ENCODE peak calls at places on chromosomes 6 and 20, in four cellular contexts. L, Z, M and T are unnamed samples.

GRCh38 chr6:37731888-37732287 is 34.2 kb upstream of the MDGA1 start:
- DNase-seq in L (peak), Z (peak), M (no peak), T (peak)

GRCh38 chr6:168061269-168062210 is 17.5 kb downstream of the FRMD1 start:
- DNase-seq in L (no peak), Z (no peak), M (no peak), T (no peak)

GRCh38 chr6:167799033-167799933 is 27.4 kb upstream of the AFDN start:
- DNase-seq in L (no peak), Z (no peak), M (peak), T (no peak)

GRCh38 chr6:130298258-130298657 is 67.6 kb upstream of the TMEM200A start:
- DNase-seq in L (no peak), Z (no peak), M (no peak), T (no peak)

GRCh38 chr20:46670585-46671584 is 18.4 kb downstream of the TP53RK start:
- DNase-seq in L (no peak), Z (no peak), M (no peak), T (no peak)

GRCh38 chr6:124792386-124792785 is 169.9 kb upstream of the RNF217 start:
- DNase-seq in L (no peak), Z (no peak), M (no peak), T (no peak)

GRCh38 chr6:53651764-53652401 is 13.7 kb downstream of the KLHL31 start:
- DNase-seq in L (no peak), Z (peak), M (peak), T (no peak)

GRCh38 chr6:159997498-159998101 is 28.7 kb downstream of the IGF2R start:
- DNase-seq in L (no peak), Z (no peak), M (no peak), T (no peak)

GRCh38 chr20:2005831-2006426 is 12.1 kb upstream of the PDYN start:
- DNase-seq in L (no peak), Z (peak), M (no peak), T (peak)

GRCh38 chr6:159654483-159655098 is 38.5 kb downstream of the SOD2 start:
- DNase-seq in L (peak), Z (no peak), M (peak), T (peak)

GRCh38 chr6:158642097-158642601 is 2.4 kb downstream of the DYNLT1 start:
- DNase-seq in L (no peak), Z (no peak), M (no peak), T (no peak)

GRCh38 chr20:20480689-20481088 is 112.8 kb downstream of the INSM1 start:
- DNase-seq in L (no peak), Z (no peak), M (no peak), T (no peak)

GRCh38 chr6:159981591-159982245 is 12.8 kb downstream of the IGF2R start:
- DNase-seq in L (peak), Z (no peak), M (no peak), T (peak)

GRCh38 chr20:30611239-30611984 is 646.1 kb upstream of the DEFB115 start:
- DNase-seq in L (no peak), Z (no peak), M (no peak), T (no peak)

GRCh38 chr6:158737710-158738615 is 81.2 kb downstream of the EZR start:
- DNase-seq in L (no peak), Z (no peak), M (no peak), T (no peak)

GRCh38 chr6:93423542-93423941 is 4.2 kb upstream of the EPHA7 start:
- DNase-seq in L (no peak), Z (peak), M (peak), T (no peak)

GRCh38 chr6:4208158-4208557 is 72.8 kb upstream of the ECI2 start:
- DNase-seq in L (no peak), Z (no peak), M (no peak), T (no peak)

GRCh38 chr20:49356676-49357075 is 78.8 kb upstream of the ZNFX1 start:
- DNase-seq in L (no peak), Z (no peak), M (no peak), T (no peak)

GRCh38 chr6:89022747-89023289 is 57.7 kb upstream of the PNRC1 start:
- DNase-seq in L (no peak), Z (no peak), M (no peak), T (no peak)

GRCh38 chr6:85470023-85470410 is 20.1 kb downstream of the NT5E start:
- DNase-seq in L (no peak), Z (no peak), M (no peak), T (no peak)

GRCh38 chr6:28922841-28923317 is 906 bp downstream of the TRIM27 start:
- DNase-seq in L (no peak), Z (no peak), M (peak), T (no peak)

GRCh38 chr20:63083831-63084562 is 77.2 kb upstream of the BHLHE23 start:
- DNase-seq in L (no peak), Z (peak), M (no peak), T (no peak)

GRCh38 chr20:50003253-50003656 is 20.5 kb downstream of the SNAI1 start:
- DNase-seq in L (no peak), Z (no peak), M (no peak), T (no peak)

GRCh38 chr6:116087437-116088027 is 13.1 kb upstream of the NT5DC1 start:
- DNase-seq in L (peak), Z (no peak), M (no peak), T (no peak)

GRCh38 chr6:157976345-157977175 is 5.1 kb upstream of the SYNJ2 start:
- DNase-seq in L (no peak), Z (no peak), M (no peak), T (no peak)

GRCh38 chr20:61657719-61658377 is 405.8 kb downstream of the CDH4 start:
- DNase-seq in L (no peak), Z (no peak), M (peak), T (no peak)

GRCh38 chr6:149079911-149080501 is 237.5 kb upstream of the TAB2 start:
- DNase-seq in L (no peak), Z (no peak), M (no peak), T (no peak)

GRCh38 chr20:15440249-15440820 is 1102.9 kb upstream of the FLRT3 start:
- DNase-seq in L (no peak), Z (no peak), M (no peak), T (no peak)

GRCh38 chr6:150930816-150931215 is 65.3 kb downstream of the MTHFD1L start:
- DNase-seq in L (no peak), Z (no peak), M (no peak), T (no peak)

GRCh38 chr6:63816979-63817436 is 181.4 kb downstream of the PHF3 start:
- DNase-seq in L (no peak), Z (no peak), M (peak), T (no peak)

GRCh38 chr20:45036044-45036755 is 64.7 kb downstream of the KCNS1 start:
- DNase-seq in L (no peak), Z (no peak), M (no peak), T (peak)

GRCh38 chr6:157853018-157853805 is 30.2 kb downstream of the SNX9 start:
- DNase-seq in L (no peak), Z (no peak), M (no peak), T (no peak)

GRCh38 chr6:158630944-158631616 is 13.5 kb downstream of the DYNLT1 start:
- DNase-seq in L (no peak), Z (no peak), M (no peak), T (no peak)

GRCh38 chr6:88588938-88589337 is 374.5 kb downstream of the RNGTT start:
- DNase-seq in L (no peak), Z (no peak), M (no peak), T (no peak)

GRCh38 chr20:63224272-63225081 is 8.5 kb upstream of the YTHDF1 start:
- DNase-seq in L (no peak), Z (no peak), M (peak), T (peak)

GRCh38 chr6:123821112-123821511 is 17.4 kb downstream of the NKAIN2 start:
- DNase-seq in L (no peak), Z (no peak), M (no peak), T (no peak)

GRCh38 chr6:99943846-99944245 is 50.2 kb downstream of the MCHR2 start:
- DNase-seq in L (no peak), Z (no peak), M (no peak), T (no peak)

GRCh38 chr6:3013486-3013885 is 13.8 kb downstream of the NQO2 start:
- DNase-seq in L (no peak), Z (no peak), M (no peak), T (no peak)
- TF ChIP-seq USF1 in L (no peak), Z (no peak), M (no peak), T (no peak)

DNA sequence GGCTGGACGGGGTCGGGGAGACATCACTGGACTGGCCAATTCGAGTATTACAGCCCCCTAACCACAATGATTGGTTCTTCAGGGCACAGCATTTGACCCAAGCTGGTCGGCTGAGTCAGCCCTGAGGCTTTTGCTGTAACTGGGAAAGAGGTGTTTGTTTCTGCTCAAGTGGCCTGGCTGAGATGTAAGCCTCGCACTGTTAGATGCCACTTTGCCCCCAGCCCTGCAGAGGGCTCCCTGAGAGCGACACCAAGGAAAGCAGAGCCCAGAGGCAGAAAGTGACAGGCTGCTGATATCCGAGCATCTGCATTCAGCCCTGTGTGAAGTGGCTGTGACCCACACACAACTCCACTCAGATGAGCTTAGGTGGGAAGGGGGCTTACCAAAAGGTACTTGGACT is 19.4 kb downstream of the ERGIC3 start:
- DNase-seq in L (no peak), Z (peak), M (peak), T (peak)
- TF ChIP-seq USF1 in L (no peak), Z (no peak), M (no peak), T (no peak)

DNA sequence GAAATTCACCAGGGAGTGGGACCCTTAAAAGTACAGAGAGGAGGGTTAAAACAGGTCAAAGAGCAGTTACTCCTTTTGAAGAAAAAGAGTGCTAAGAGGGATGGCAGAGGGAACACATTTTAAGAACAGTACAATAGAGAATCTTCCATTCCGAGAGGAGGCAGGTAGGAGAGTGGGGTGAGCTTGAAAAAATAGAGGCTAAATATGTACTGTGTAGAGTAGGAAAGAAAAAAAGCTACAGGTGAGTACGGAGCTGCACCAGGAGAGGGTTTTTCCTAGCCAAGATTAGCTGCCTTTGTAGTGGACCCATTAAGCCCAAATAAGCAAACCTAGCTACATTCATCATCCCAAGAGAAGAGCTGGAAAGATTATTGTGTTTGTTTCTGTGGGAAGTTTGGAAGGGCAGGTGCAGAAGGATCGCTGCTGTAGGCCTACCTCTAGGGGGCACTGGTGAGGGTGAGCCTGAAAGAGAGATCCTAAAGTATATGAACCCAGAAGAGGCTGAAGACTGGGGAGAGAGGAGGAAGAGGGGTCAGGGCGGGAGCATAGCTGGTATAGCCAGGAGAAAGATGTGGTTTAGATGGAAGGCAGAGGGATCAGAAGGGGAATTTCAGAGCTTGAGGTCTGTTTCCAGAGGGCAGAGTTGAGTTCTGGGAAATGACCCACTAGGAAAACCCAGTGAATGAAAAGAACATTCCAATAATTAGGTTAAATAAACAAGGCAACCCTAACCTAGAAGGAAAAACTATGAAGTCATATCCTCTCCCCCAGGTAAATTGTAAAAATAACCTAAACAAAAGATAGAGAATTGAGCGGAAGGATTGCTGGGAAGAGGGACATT is 50.2 kb upstream of the HINT3 start:
- DNase-seq in L (no peak), Z (peak), M (peak), T (peak)
- TF ChIP-seq USF1 in L (no peak), Z (no peak), M (no peak), T (no peak)

GRCh38 chr20:54100563-54100962 is 30.2 kb upstream of the BCAS1 start:
- DNase-seq in L (no peak), Z (no peak), M (no peak), T (no peak)
- TF ChIP-seq USF1 in L (no peak), Z (no peak), M (no peak), T (no peak)

GRCh38 chr20:24796236-24796635 is 152.8 kb upstream of the CST7 start:
- DNase-seq in L (no peak), Z (no peak), M (no peak), T (no peak)

GRCh38 chr20:24792641-24793495 is 156.2 kb upstream of the CST7 start:
- DNase-seq in L (no peak), Z (no peak), M (no peak), T (no peak)

GRCh38 chr20:24791949-24792348 is 157.1 kb upstream of the CST7 start:
- DNase-seq in L (no peak), Z (no peak), M (no peak), T (peak)

GRCh38 chr20:24797864-24798655 is 151.0 kb upstream of the CST7 start:
- DNase-seq in L (no peak), Z (no peak), M (no peak), T (no peak)

DNA sequence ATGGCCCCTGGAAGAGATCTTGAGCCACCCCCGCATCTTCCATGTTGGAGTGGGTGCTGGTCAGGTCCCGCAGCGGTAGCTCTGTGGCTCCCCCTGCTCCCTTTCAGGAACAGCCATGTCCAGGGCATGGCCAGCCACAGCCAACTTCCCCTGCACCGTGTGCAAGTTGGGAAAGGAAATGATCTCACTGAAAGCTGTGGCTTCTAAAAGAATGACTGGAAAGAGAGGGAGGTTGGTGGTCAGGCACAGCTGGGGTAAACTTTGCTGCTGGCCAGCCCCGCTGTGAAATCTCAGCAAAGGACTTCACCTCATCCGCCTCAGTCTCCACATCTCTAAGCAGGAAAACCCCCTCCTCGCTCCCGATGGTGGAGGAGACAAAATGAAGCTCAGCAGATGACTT is 153.6 kb upstream of the CST7 start:
- DNase-seq in L (no peak), Z (no peak), M (no peak), T (no peak)
- TF ChIP-seq USF1 in L (no peak), Z (no peak), M (no peak), T (no peak)

GRCh38 chr6:170147832-170148708 is 142.8 kb downstream of the DLL1 start:
- DNase-seq in L (no peak), Z (peak), M (no peak), T (no peak)
- TF ChIP-seq USF1 in L (no peak), Z (no peak), M (no peak), T (no peak)

GRCh38 chr6:7624781-7625710 is 35.0 kb downstream of the SNRNP48 start:
- DNase-seq in L (no peak), Z (no peak), M (no peak), T (no peak)
- TF ChIP-seq USF1 in L (no peak), Z (no peak), M (no peak), T (no peak)

GRCh38 chr20:3922223-3922982 is 33.2 kb downstream of the PANK2 start:
- DNase-seq in L (no peak), Z (no peak), M (no peak), T (no peak)

GRCh38 chr20:3915691-3916090 is 26.5 kb downstream of the PANK2 start:
- DNase-seq in L (no peak), Z (no peak), M (no peak), T (no peak)

GRCh38 chr20:3916347-3916746 is 27.2 kb downstream of the PANK2 start:
- DNase-seq in L (no peak), Z (no peak), M (no peak), T (no peak)

GRCh38 chr20:3922983-3923339 is 33.8 kb downstream of the PANK2 start:
- DNase-seq in L (no peak), Z (no peak), M (no peak), T (no peak)

GRCh38 chr20:3919352-3919751 is 30.2 kb downstream of the PANK2 start:
- DNase-seq in L (no peak), Z (no peak), M (no peak), T (no peak)
- TF ChIP-seq USF1 in L (no peak), Z (no peak), M (no peak), T (no peak)

GRCh38 chr6:134722996-134723871 is 226.7 kb downstream of the ALDH8A1 start:
- DNase-seq in L (no peak), Z (no peak), M (peak), T (no peak)
- TF ChIP-seq USF1 in L (no peak), Z (no peak), M (no peak), T (no peak)